ENCODE peak calls at places on chromosomes 16 and 17, in ten cellular contexts. L is AG09309; T is cardiac fibroblast; B is choroid plexus epithelial cell; Q is OCI-LY7; X is SK-N-SH; J is hepatocyte; N is naive thymus-derived CD4-positive, alpha-beta T cell; M is retinal pigment epithelial cell; F is lower leg skin. G is an unnamed sample.
A peak's percentile ranks its signal among the peaks of the same experiment; 100 is the strongest.

GRCh38 chr16:68960910-68961309 is 117.6 kb downstream of the TANGO6 start:
- DNase-seq in L (no peak), T (no peak), B (no peak), Q (no peak), X (no peak), J (no peak), N (no peak), M (no peak), F (no peak), G (no peak)

GRCh38 chr17:79201536-79202227 is 127.1 kb downstream of the ENGASE start:
- DNase-seq in L (no peak), T (peak; percentile 49), B (peak; percentile 7), Q (no peak), X (no peak), J (no peak), N (no peak), M (no peak), F (no peak), G (no peak)

GRCh38 chr17:2084129-2084765 is 29.3 kb downstream of the HIC1 start:
- DNase-seq in L (no peak), T (peak; percentile 76), B (peak; percentile 56), Q (no peak), X (peak; percentile 61), J (peak; percentile 69), N (no peak), M (no peak), F (peak; percentile 74), G (no peak)

GRCh38 chr16:53053967-53054669 is 673 bp upstream of the CHD9 start:
- DNase-seq in L (no peak), T (peak; percentile 45), B (peak; percentile 46), Q (peak; percentile 57), X (peak; percentile 50), J (peak; percentile 34), N (peak; percentile 22), M (no peak), F (peak; percentile 41), G (no peak)

GRCh38 chr17:40953876-40954275 is 12.9 kb downstream of the KRT39 start:
- DNase-seq in L (peak; percentile 95), T (peak; percentile 82), B (peak; percentile 80), Q (no peak), X (no peak), J (no peak), N (no peak), M (no peak), F (no peak), G (no peak)

GRCh38 chr17:37219876-37220608 is 155.7 kb upstream of the C17orf78 start:
- DNase-seq in L (no peak), T (peak; percentile 7), B (peak; percentile 39), Q (no peak), X (no peak), J (no peak), N (no peak), M (no peak), F (no peak), G (no peak)

GRCh38 chr17:55420776-55421178 is 858 bp downstream of the MMD start:
- DNase-seq in L (no peak), T (no peak), B (no peak), Q (peak; percentile 66), X (peak; percentile 65), J (peak; percentile 47), N (peak; percentile 35), M (no peak), F (peak; percentile 38), G (peak; percentile 55)

GRCh38 chr16:54687043-54687655 is 243.5 kb upstream of the IRX5 start:
- DNase-seq in L (no peak), T (no peak), B (no peak), Q (no peak), X (no peak), J (peak; percentile 20), N (no peak), M (no peak), F (no peak), G (no peak)

GRCh38 chr17:20074001-20074400 is 64.8 kb downstream of the SPECC1 start:
- DNase-seq in L (no peak), T (no peak), B (no peak), Q (no peak), X (no peak), J (no peak), N (no peak), M (no peak), F (no peak), G (no peak)

GRCh38 chr17:20071824-20072691 is 62.9 kb downstream of the SPECC1 start:
- DNase-seq in L (no peak), T (no peak), B (no peak), Q (no peak), X (no peak), J (no peak), N (no peak), M (no peak), F (no peak), G (no peak)

GRCh38 chr17:20072692-20072992 is 63.5 kb downstream of the SPECC1 start:
- DNase-seq in L (no peak), T (no peak), B (no peak), Q (no peak), X (no peak), J (no peak), N (no peak), M (no peak), F (no peak), G (no peak)

GRCh38 chr17:20074489-20074888 is 65.3 kb downstream of the SPECC1 start:
- DNase-seq in L (no peak), T (no peak), B (no peak), Q (peak; percentile 5), X (no peak), J (no peak), N (no peak), M (no peak), F (no peak), G (no peak)

DNA sequence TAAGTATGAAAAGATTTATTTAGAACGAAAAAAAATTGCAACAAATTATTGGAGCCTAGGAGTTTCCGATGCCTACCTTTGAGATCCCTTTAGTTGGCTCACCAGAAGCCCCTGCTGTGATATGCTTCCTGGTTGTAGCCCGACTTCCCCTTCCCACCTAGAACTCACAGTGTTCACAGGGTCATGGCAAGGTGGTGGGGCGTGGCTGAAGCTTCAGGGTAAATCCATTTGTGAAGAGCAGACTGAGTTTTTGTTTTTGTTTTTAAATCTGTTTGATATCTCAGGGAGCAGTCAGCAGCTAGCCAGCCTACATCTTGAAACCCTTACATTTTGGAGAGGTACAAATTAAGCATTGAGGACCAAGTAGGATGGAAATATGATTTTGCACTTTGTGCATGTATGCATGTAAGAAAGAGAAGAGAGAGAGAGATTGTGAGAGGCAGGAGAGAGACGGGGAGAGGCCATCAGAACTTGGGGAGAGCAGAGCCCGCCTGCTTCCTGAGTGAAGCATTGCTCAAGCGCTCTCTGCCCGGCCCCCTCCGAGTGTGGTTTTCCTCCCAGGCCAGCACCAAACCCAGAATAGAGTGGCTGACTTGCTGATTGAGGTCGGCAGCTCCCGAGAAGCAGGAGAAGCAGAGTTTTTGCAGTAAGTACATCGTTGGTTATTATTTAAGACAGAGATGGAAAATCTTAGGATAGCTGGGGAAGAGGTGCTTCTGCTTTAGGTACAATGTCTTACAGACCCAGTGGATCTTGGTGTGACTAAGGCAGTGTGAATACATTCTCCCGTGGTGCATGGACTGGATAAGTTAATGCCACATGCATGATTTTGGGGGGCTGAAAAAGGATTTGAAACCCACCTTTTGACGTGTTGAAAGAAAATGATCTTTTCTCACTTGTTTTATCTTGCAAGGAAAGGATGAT is 64.2 kb downstream of the SPECC1 start:
- DNase-seq in L (no peak), T (peak; percentile 57), B (peak; percentile 71), Q (no peak), X (no peak), J (no peak), N (peak; percentile 23), M (no peak), F (peak; percentile 60), G (no peak)
- H3K4me3 ChIP-seq in L (no peak overlapping the region), T (peak overlapping the region; percentile 9), B (no peak overlapping the region), Q (no peak overlapping the region), X (no peak overlapping the region), J (no peak overlapping the region), N (peak overlapping the region; percentile 36), M (no peak overlapping the region), F (no peak overlapping the region), G (no peak overlapping the region)

GRCh38 chr16:10876799-10877341 is at the start of gene CIITA:
- DNase-seq in L (peak; percentile 55), T (peak; percentile 66), B (peak; percentile 60), Q (peak; percentile 97), X (no peak), J (no peak), N (no peak), M (peak; percentile 79), F (peak; percentile 73), G (no peak)
- H3K4me3 ChIP-seq in L (no peak within 1 kb of the TSS), T (no peak within 1 kb of the TSS), B (no peak within 1 kb of the TSS), Q (peak within 1 kb of the TSS; percentile 87), X (no peak within 1 kb of the TSS), J (no peak within 1 kb of the TSS), N (peak within 1 kb of the TSS; percentile 47), M (no peak within 1 kb of the TSS), F (no peak within 1 kb of the TSS), G (no peak within 1 kb of the TSS)

GRCh38 chr16:2024026-2024425 is 2.7 kb upstream of the NHERF2 start:
- DNase-seq in L (no peak), T (no peak), B (no peak), Q (no peak), X (no peak), J (no peak), N (no peak), M (no peak), F (no peak), G (no peak)

GRCh38 chr16:2026461-2027023 is at the start of gene NHERF2:
- DNase-seq in L (no peak), T (no peak), B (no peak), Q (no peak), X (peak; percentile 90), J (peak; percentile 77), N (no peak), M (no peak), F (no peak), G (peak; percentile 60)

GRCh38 chr16:2025251-2025650 is 1.5 kb upstream of the NHERF2 start:
- DNase-seq in L (no peak), T (no peak), B (no peak), Q (no peak), X (no peak), J (no peak), N (no peak), M (no peak), F (no peak), G (no peak)

GRCh38 chr16:2027024-2028010 is 615 bp downstream of the NHERF2 start:
- DNase-seq in L (no peak), T (peak; percentile 68), B (no peak), Q (peak; percentile 44), X (peak; percentile 72), J (no peak), N (no peak), M (no peak), F (no peak), G (peak; percentile 57)

GRCh38 chr16:2025878-2026460 is 733 bp upstream of the NHERF2 start:
- DNase-seq in L (no peak), T (no peak), B (no peak), Q (no peak), X (no peak), J (no peak), N (no peak), M (no peak), F (no peak), G (no peak)
- H3K4me3 ChIP-seq in L (no peak overlapping the region), T (no peak overlapping the region), B (no peak overlapping the region), Q (no peak overlapping the region), X (peak overlapping the region; percentile 67), J (no peak overlapping the region), N (no peak overlapping the region), M (peak overlapping the region; percentile 33), F (no peak overlapping the region), G (peak overlapping the region; percentile 26)

GRCh38 chr17:17785407-17785806 is 51.4 kb downstream of the SREBF1 start:
- DNase-seq in L (no peak), T (no peak), B (no peak), Q (no peak), X (no peak), J (no peak), N (no peak), M (no peak), F (no peak), G (no peak)

GRCh38 chr17:17782425-17783120 is 54.2 kb downstream of the SREBF1 start:
- DNase-seq in L (no peak), T (no peak), B (no peak), Q (peak; percentile 52), X (peak; percentile 75), J (peak; percentile 54), N (no peak), M (no peak), F (no peak), G (peak; percentile 60)

GRCh38 chr17:17783825-17784598 is 52.8 kb downstream of the SREBF1 start:
- DNase-seq in L (no peak), T (peak; percentile 38), B (peak; percentile 72), Q (peak; percentile 89), X (no peak), J (peak; percentile 59), N (peak; percentile 39), M (peak; percentile 75), F (peak; percentile 47), G (peak; percentile 75)

GRCh38 chr17:17783121-17783824 is 53.5 kb downstream of the SREBF1 start:
- DNase-seq in L (no peak), T (peak; percentile 27), B (peak; percentile 36), Q (peak; percentile 93), X (peak; percentile 76), J (peak; percentile 62), N (peak; percentile 61), M (no peak), F (no peak), G (peak; percentile 83)

DNA sequence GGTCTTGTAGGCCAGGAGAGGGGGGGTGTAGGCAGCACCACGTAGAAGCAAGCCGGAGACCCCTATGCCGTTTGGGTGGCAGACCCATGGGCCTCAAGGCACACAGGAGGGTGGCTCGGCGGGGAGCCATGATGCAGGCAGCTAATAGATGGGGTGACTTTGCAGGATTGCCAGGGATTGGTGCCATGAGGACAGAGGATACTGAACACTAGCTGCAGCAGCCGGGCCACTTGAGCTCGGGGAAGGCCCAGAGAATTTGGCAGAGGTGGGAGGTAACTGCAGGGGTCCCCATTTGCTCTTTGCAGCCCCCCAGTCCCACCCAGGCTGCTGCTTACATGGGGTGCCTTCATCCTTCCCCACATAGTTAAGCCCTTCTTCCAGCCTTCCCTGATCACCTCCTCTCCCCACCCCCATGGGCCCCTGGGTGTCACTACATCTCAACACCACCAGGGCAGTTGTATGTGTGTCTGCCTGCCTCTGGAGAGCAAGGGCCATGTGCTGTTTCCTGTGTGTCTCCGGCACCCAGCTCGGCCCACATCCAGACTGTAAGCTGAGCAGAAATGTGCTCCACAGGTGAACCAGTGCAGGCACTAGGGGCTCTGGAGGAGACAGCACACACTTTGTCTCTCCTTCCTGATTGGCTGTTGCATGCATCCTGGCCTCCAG is 52.1 kb downstream of the SREBF1 start:
- DNase-seq in L (no peak), T (no peak), B (peak; percentile 52), Q (peak; percentile 82), X (peak; percentile 60), J (no peak), N (peak; percentile 52), M (no peak), F (no peak), G (no peak)
- H3K4me3 ChIP-seq in L (no peak overlapping the region), T (no peak overlapping the region), B (no peak overlapping the region), Q (peak overlapping the region; percentile 68), X (no peak overlapping the region), J (no peak overlapping the region), N (no peak overlapping the region), M (no peak overlapping the region), F (no peak overlapping the region), G (no peak overlapping the region)